ENCODE peak calls at places on chromosomes 16 and 17, in seven cellular contexts. J is anterior cingulate cortex, Z is small intestine, D is mucosa of gallbladder, Q is NCI-H345, R is lung microvascular endothelial cell, S is retina. Y is an unnamed sample.

GRCh38 chr16:66913081-66913480 is 5.6 kb downstream of the CDH16 start:
- DNase-seq in J (no peak), Z (no peak), D (no peak), Q (no peak), R (no peak), S (no peak), Y (no peak)

GRCh38 chr17:78131172-78132085 is 858 bp downstream of the TMC8 start:
- DNase-seq in J (peak), Z (no peak), D (no peak), Q (peak), R (no peak), S (no peak), Y (no peak)

GRCh38 chr16:52050418-52050817 is 496.5 kb downstream of the TOX3 start:
- DNase-seq in J (no peak), Z (no peak), D (peak), Q (no peak), R (no peak), S (no peak), Y (no peak)

GRCh38 chr17:74295625-74296547 is 21.9 kb downstream of the DNAI2 start:
- DNase-seq in J (no peak), Z (peak), D (no peak), Q (no peak), R (no peak), S (no peak), Y (no peak)

GRCh38 chr17:83199500-83200201 is 120.2 kb downstream of the METRNL start:
- DNase-seq in J (no peak), Z (peak), D (peak), Q (no peak), R (peak), S (no peak), Y (no peak)

GRCh38 chr16:47732806-47733150 is 271.6 kb downstream of the PHKB start:
- DNase-seq in J (no peak), Z (no peak), D (no peak), Q (no peak), R (peak), S (no peak), Y (peak)

GRCh38 chr17:37106049-37106448 is 157.3 kb downstream of the AATF start:
- DNase-seq in J (no peak), Z (no peak), D (no peak), Q (no peak), R (no peak), S (no peak), Y (no peak)

GRCh38 chr17:59627770-59628171 is 8.1 kb downstream of the CLTC start:
- DNase-seq in J (no peak), Z (no peak), D (no peak), Q (no peak), R (peak), S (no peak), Y (no peak)

GRCh38 chr16:86910821-86911220 is 332.5 kb downstream of the FOXL1 start:
- DNase-seq in J (no peak), Z (no peak), D (no peak), Q (no peak), R (no peak), S (no peak), Y (no peak)

GRCh38 chr16:23771642-23772041 is 16.8 kb downstream of the CHP2 start:
- DNase-seq in J (no peak), Z (no peak), D (no peak), Q (no peak), R (no peak), S (no peak), Y (no peak)

GRCh38 chr17:79114455-79115301 is 40.1 kb downstream of the ENGASE start:
- DNase-seq in J (no peak), Z (peak), D (peak), Q (peak), R (peak), S (peak), Y (no peak)

GRCh38 chr17:35141681-35142466 is at the start of gene NLE1:
- DNase-seq in J (peak), Z (peak), D (peak), Q (peak), R (peak), S (peak), Y (peak)

GRCh38 chr16:23113185-23113584 is 36.1 kb downstream of the USP31 start:
- DNase-seq in J (no peak), Z (no peak), D (no peak), Q (no peak), R (no peak), S (no peak), Y (no peak)

GRCh38 chr17:35698800-35699199 is 32.6 kb upstream of the RASL10B start:
- DNase-seq in J (no peak), Z (no peak), D (no peak), Q (no peak), R (no peak), S (no peak), Y (no peak)

GRCh38 chr16:15434425-15435215 is at the start of gene BMERB1:
- DNase-seq in J (peak), Z (no peak), D (peak), Q (peak), R (peak), S (peak), Y (peak)

GRCh38 chr16:67260426-67261063 is 11.8 kb downstream of the SLC9A5 start:
- DNase-seq in J (peak), Z (peak), D (peak), Q (peak), R (peak), S (no peak), Y (peak)

GRCh38 chr16:79602615-79603014 is 2.1 kb upstream of the MAF start:
- DNase-seq in J (no peak), Z (peak), D (no peak), Q (no peak), R (no peak), S (no peak), Y (no peak)

GRCh38 chr17:49292901-49293300 is 62.3 kb upstream of the PHOSPHO1 start:
- DNase-seq in J (no peak), Z (no peak), D (no peak), Q (no peak), R (no peak), S (no peak), Y (no peak)

GRCh38 chr16:66569131-66569530 is 2.9 kb downstream of the CMTM1 start:
- DNase-seq in J (no peak), Z (no peak), D (no peak), Q (no peak), R (no peak), S (no peak), Y (no peak)

GRCh38 chr17:55769625-55770000 is 18.8 kb downstream of the PCTP start:
- DNase-seq in J (no peak), Z (no peak), D (no peak), Q (no peak), R (no peak), S (no peak), Y (peak)

GRCh38 chr17:358491-359133 is 6.0 kb upstream of the RPH3AL start:
- DNase-seq in J (no peak), Z (no peak), D (no peak), Q (no peak), R (no peak), S (peak), Y (no peak)

GRCh38 chr16:68893710-68894705 is 50.7 kb downstream of the TANGO6 start:
- DNase-seq in J (no peak), Z (peak), D (no peak), Q (no peak), R (peak), S (no peak), Y (no peak)

GRCh38 chr17:15973834-15974233 is 25.7 kb downstream of the ZSWIM7 start:
- DNase-seq in J (no peak), Z (no peak), D (no peak), Q (no peak), R (no peak), S (no peak), Y (no peak)

GRCh38 chr16:53913082-53913870 is 209.3 kb downstream of the FTO start:
- DNase-seq in J (no peak), Z (no peak), D (no peak), Q (peak), R (peak), S (no peak), Y (no peak)

GRCh38 chr17:68775969-68776368 is 174.8 kb upstream of the FAM20A start:
- DNase-seq in J (no peak), Z (no peak), D (no peak), Q (no peak), R (no peak), S (no peak), Y (no peak)

GRCh38 chr16:4309833-4310266 is 6.0 kb upstream of the GLIS2 start:
- DNase-seq in J (no peak), Z (peak), D (peak), Q (peak), R (peak), S (peak), Y (peak)

GRCh38 chr17:41976142-41976768 is 9.7 kb downstream of the CNP start:
- DNase-seq in J (no peak), Z (no peak), D (no peak), Q (no peak), R (no peak), S (no peak), Y (no peak)

GRCh38 chr16:19188406-19188805 is 20.4 kb downstream of the SYT17 start:
- DNase-seq in J (peak), Z (no peak), D (no peak), Q (no peak), R (peak), S (no peak), Y (no peak)

GRCh38 chr17:61426482-61427304 is 25.5 kb upstream of the TBX4 start:
- DNase-seq in J (no peak), Z (no peak), D (no peak), Q (no peak), R (no peak), S (no peak), Y (peak)

Y was measured in HTR-8/SVneo.